ENCODE peak calls at places on chromosomes 6 and 20, in ten cellular contexts. V is colonic mucosa; Z is neural progenitor cell; H is HFFc6; G is endothelial cell; S is NB4; U is body of pancreas; O is nephron progenitor cell; B is astrocyte of the spinal cord; J is CD8-positive, alpha-beta T cell. M is an unnamed sample.

GRCh38 chr20:56181593-56181992 is 66.9 kb upstream of the MC3R start:
- DNase-seq in G (no peak), B (no peak), Z (no peak), V (no peak), J (no peak), H (no peak), S (no peak), U (no peak), O (no peak), M (no peak)

GRCh38 chr20:40470313-40471260 is 218.4 kb downstream of the MAFB start:
- DNase-seq in U (peak), O (no peak), H (no peak), V (no peak), Z (no peak), S (peak), J (no peak), G (no peak), B (no peak), M (no peak)

GRCh38 chr20:32003325-32003724 is 6.9 kb upstream of the CCM2L start:
- DNase-seq in G (no peak), V (no peak), S (peak), Z (no peak), B (no peak), U (no peak), O (no peak), J (no peak), H (no peak), M (no peak)

GRCh38 chr6:47209632-47210031 is 100.1 kb downstream of the TNFRSF21 start:
- DNase-seq in V (no peak), U (no peak), J (no peak), S (no peak), O (no peak), Z (no peak), H (peak), B (peak), G (no peak), M (no peak)

GRCh38 chr6:84581494-84582259 is 182.7 kb downstream of the TBX18 start:
- DNase-seq in S (peak), G (no peak), J (no peak), H (peak), Z (no peak), B (peak), U (no peak), O (no peak), V (no peak), M (no peak)

GRCh38 chr6:21666788-21667681 is 73.5 kb downstream of the SOX4 start:
- DNase-seq in V (peak), B (no peak), G (peak), O (peak), Z (peak), H (no peak), S (no peak), J (no peak), U (no peak), M (peak)

GRCh38 chr6:89139509-89140346 is 6.1 kb upstream of the PM20D2 start:
- DNase-seq in G (no peak), B (no peak), S (no peak), V (no peak), Z (no peak), U (no peak), O (no peak), H (no peak), J (no peak), M (no peak)

GRCh38 chr6:106163446-106163965 is 77.4 kb downstream of the PRDM1 start:
- DNase-seq in J (peak), Z (peak), U (peak), G (no peak), S (peak), H (peak), V (peak), O (no peak), B (peak), M (peak)

GRCh38 chr6:37354526-37355384 is 972 bp downstream of the RNF8 start:
- DNase-seq in Z (peak), J (peak), B (no peak), H (no peak), U (peak), V (peak), O (peak), S (peak), G (peak), M (peak)

GRCh38 chr6:21128601-21129000 is 464.9 kb upstream of the SOX4 start:
- DNase-seq in B (no peak), H (no peak), S (no peak), Z (no peak), J (no peak), G (no peak), U (no peak), V (no peak), O (no peak), M (no peak)

GRCh38 chr6:52734072-52734471 is 29.2 kb downstream of the GSTA2 start:
- DNase-seq in Z (no peak), V (no peak), H (no peak), B (no peak), U (peak), G (no peak), O (no peak), J (no peak), S (no peak), M (no peak)

GRCh38 chr20:61964675-61965605 is 100.7 kb downstream of the TAF4 start:
- DNase-seq in S (no peak), Z (no peak), O (no peak), U (no peak), B (no peak), G (no peak), H (no peak), V (no peak), J (no peak), M (no peak)

GRCh38 chr20:62536731-62537401 is 61.1 kb upstream of the GATA5 start:
- DNase-seq in H (peak), J (no peak), S (no peak), V (no peak), Z (no peak), B (no peak), U (no peak), G (no peak), O (no peak), M (no peak)

GRCh38 chr20:60478533-60478932 is 520.3 kb downstream of the CDH26 start:
- DNase-seq in S (no peak), O (no peak), U (no peak), J (no peak), H (no peak), V (no peak), G (no peak), Z (no peak), B (no peak), M (no peak)

GRCh38 chr20:59783020-59784010 is 150.1 kb downstream of the SYCP2 start:
- DNase-seq in G (peak), Z (peak), S (peak), B (peak), H (no peak), U (peak), V (peak), J (no peak), O (peak), M (peak)

GRCh38 chr6:33699131-33699530 is 12.4 kb downstream of the UQCC2 start:
- DNase-seq in S (no peak), O (no peak), U (no peak), B (no peak), J (no peak), H (no peak), V (no peak), Z (no peak), G (no peak), M (no peak)

GRCh38 chr20:14341782-14342181 is 4.4 kb upstream of the FLRT3 start:
- DNase-seq in S (no peak), U (no peak), B (no peak), H (no peak), V (no peak), J (no peak), G (no peak), Z (no peak), O (no peak), M (no peak)

GRCh38 chr6:4164456-4164855 is 29.1 kb upstream of the ECI2 start:
- DNase-seq in G (no peak), H (no peak), J (no peak), O (no peak), B (no peak), V (no peak), Z (no peak), U (no peak), S (no peak), M (no peak)

GRCh38 chr20:51695574-51696303 is 72.5 kb downstream of the ATP9A start:
- DNase-seq in O (no peak), V (no peak), Z (no peak), G (no peak), J (no peak), U (peak), S (peak), H (peak), B (peak), M (no peak)

GRCh38 chr6:170276369-170277057 is 14.4 kb downstream of the DLL1 start:
- DNase-seq in Z (no peak), G (no peak), O (no peak), J (no peak), U (peak), V (no peak), B (no peak), S (peak), H (no peak), M (no peak)

GRCh38 chr6:164051427-164051826 is 636.9 kb downstream of the QKI start:
- DNase-seq in J (no peak), V (no peak), H (no peak), B (no peak), Z (no peak), S (no peak), G (no peak), U (no peak), O (no peak), M (no peak)

GRCh38 chr6:167849846-167850459 is 23.2 kb downstream of the AFDN start:
- DNase-seq in U (peak), B (no peak), G (no peak), O (no peak), H (no peak), J (no peak), S (no peak), V (no peak), Z (peak), M (no peak)

GRCh38 chr6:37433657-37434271 is 743 bp downstream of the CMTR1 start:
- DNase-seq in G (peak), V (no peak), B (peak), O (no peak), H (peak), S (no peak), J (no peak), Z (peak), U (no peak), M (peak)

GRCh38 chr6:7909323-7910276 is 988 bp downstream of the TXNDC5 start:
- DNase-seq in O (peak), J (peak), S (peak), B (peak), V (peak), G (peak), Z (peak), U (peak), H (peak), M (peak)

GRCh38 chr6:64290867-64291266 is 655.3 kb downstream of the PHF3 start:
- DNase-seq in O (no peak), B (no peak), S (no peak), H (no peak), Z (no peak), J (no peak), G (no peak), V (no peak), U (no peak), M (no peak)
- TF ChIP-seq CTCF in O (no peak), B (no peak), S (no peak), H (no peak), Z (no peak), J (no peak), G (no peak), V (no peak), U (no peak), M (no peak)

DNA sequence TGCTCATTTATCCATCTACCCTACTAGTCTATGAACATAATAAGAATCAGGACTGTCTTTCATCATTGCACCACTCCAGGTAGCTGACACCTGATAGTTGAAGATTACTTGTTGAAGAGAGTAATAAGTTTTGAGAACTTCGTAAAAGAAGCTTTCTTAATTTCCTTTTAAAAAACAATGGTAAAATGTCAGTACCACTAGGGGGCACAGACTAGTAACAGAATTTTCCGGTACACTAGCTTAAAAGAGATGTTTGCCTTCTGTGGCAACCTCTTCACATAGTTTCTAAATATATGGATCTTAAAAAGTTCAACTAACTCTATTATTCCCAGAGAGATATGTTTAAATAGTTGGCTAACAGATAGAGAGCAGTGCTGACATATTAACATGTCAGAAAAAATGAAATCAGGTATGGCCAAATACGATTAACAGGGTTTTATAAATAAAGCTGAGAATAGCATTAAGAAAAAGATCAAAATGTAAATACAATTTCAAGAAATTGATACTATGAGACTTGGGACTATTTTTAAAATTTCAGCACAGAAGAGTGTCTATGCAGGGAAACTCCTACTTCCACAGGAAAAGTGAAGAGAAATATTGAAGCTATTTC is 5.4 kb upstream of the KCNQ5 start:
- DNase-seq in Z (peak), B (peak), S (peak), O (no peak), V (no peak), G (no peak), H (peak), U (no peak), J (no peak), M (peak)
- TF ChIP-seq CTCF in Z (peak), B (peak), S (peak), O (peak), V (no peak), G (peak), H (peak), U (peak), J (peak), M (peak)

GRCh38 chr20:57400262-57400701 is 9.1 kb downstream of the RBM38 start:
- DNase-seq in J (peak), V (no peak), H (no peak), Z (no peak), U (no peak), G (no peak), B (no peak), S (peak), O (no peak), M (peak)
- TF ChIP-seq CTCF in J (no peak), V (no peak), H (no peak), Z (peak), U (no peak), G (no peak), B (no peak), S (peak), O (no peak), M (peak)

GRCh38 chr6:157688960-157689599 is 134.0 kb upstream of the SNX9 start:
- DNase-seq in H (no peak), U (no peak), V (peak), G (peak), Z (peak), S (no peak), J (no peak), B (no peak), O (no peak), M (no peak)
- TF ChIP-seq CTCF in H (peak), U (no peak), V (no peak), G (no peak), Z (peak), S (no peak), J (no peak), B (no peak), O (no peak), M (no peak)

GRCh38 chr6:159970659-159971063 is 1.8 kb downstream of the IGF2R start:
- DNase-seq in H (no peak), Z (no peak), B (no peak), O (no peak), J (no peak), V (no peak), G (no peak), S (no peak), U (no peak), M (no peak)

GRCh38 chr6:159966981-159967380 is 1.9 kb upstream of the IGF2R start:
- DNase-seq in O (no peak), Z (no peak), U (no peak), S (no peak), H (no peak), B (no peak), G (no peak), V (no peak), J (no peak), M (no peak)

GRCh38 chr6:159969204-159969912 is 476 bp downstream of the IGF2R start:
- DNase-seq in J (no peak), O (peak), H (peak), G (peak), V (no peak), Z (peak), U (peak), B (peak), S (peak), M (no peak)

GRCh38 chr6:159969921-159970320 is 1.0 kb downstream of the IGF2R start:
- DNase-seq in V (peak), S (peak), O (peak), Z (peak), G (peak), H (peak), U (peak), B (peak), J (no peak), M (peak)

DNA sequence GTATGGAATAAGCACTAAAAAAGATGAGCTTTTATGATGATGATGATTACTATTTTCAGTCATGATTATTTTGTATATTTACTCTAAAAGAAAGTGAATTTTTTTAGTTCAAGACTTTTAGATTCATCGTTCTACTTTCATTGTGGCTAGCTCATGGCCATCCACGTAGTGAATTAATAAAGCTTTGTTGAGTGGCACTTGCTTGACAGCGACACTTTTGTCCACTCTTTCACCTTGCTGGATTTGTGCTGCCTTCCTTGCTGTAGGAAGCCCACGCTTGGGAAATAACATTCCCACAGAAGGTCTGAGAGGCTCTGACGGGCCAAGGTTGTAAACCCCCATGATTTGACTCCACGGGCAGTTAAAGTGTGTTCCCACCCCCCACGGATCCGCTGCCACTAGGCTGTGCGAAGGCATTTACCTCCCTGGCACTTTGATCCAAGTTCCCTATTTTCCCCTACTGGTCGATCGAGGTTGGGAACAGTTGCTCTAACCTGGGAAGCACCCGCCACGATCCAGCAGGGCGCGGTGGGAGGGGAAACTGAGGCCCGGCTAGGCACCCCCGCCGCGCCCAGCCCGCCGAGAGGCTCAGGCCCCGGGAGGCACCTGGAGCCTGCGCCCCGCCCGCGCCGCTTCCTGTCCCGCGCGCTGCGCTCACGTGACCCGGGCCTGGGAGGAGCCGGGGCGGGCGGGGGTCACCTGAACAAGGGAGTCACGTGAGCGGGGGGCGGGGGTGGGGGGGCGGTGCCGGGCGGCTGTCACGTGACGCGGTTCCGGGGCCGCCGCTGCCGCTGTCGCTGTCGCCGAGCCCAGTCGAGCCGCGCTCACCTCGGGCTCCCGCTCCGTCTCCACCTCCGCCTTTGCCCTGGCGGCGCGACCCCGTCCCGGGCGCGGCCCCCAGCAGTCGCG is at the start of gene IGF2R:
- DNase-seq in H (peak), J (peak), O (peak), S (peak), Z (peak), B (peak), V (peak), G (peak), U (peak), M (peak)
- TF ChIP-seq CTCF in H (peak), J (no peak), O (no peak), S (no peak), Z (no peak), B (peak), V (no peak), G (peak), U (peak), M (no peak)

DNA sequence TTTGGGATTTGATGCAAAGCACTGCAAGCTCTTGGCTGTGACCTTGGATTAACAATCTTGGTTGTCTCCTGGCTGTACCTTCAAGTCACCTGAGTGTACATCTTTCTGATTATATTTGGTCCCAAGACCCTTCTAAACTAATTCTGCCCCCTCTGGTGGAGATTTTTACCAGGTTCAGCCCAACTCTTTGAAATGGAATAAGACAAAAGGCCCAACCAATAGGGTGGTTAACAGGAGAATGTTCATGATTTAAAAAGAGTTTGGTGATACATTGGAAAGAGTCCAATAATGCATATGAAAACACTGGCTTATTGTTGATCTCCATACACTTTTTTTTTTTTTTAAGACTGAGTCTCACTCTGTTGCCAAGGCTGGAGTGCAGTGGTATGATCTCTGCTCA is 77.5 kb upstream of the CD83 start:
- DNase-seq in G (no peak), S (no peak), Z (no peak), J (no peak), B (no peak), H (no peak), V (no peak), U (no peak), O (no peak), M (no peak)
- TF ChIP-seq CTCF in G (peak), S (no peak), Z (peak), J (no peak), B (no peak), H (peak), V (no peak), U (no peak), O (no peak), M (no peak)

DNA sequence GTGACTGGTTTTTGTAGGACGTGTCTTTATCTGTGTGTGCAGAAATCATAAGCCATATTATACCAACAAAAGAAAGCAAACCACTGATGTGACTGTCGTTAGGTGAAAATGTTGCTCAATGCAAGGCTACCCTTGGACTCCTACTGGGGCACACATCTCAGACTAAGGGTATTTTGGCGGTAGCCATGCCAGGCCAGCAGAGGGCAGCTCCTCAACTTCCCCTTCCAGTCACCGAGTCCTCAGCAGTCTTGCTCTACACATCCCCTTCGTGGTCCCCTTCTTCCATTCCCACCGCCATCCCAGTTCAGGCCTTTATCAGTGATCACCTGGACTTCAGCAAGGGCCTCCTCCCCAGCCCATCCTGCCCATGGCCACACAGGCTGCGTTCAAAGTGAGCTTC is 113.7 kb upstream of the GGTLC1 start:
- DNase-seq in B (no peak), S (peak), H (no peak), J (peak), G (peak), V (no peak), U (no peak), O (no peak), Z (peak), M (no peak)
- TF ChIP-seq CTCF in B (peak), S (peak), H (peak), J (no peak), G (peak), V (no peak), U (no peak), O (peak), Z (peak), M (no peak)

GRCh38 chr6:53915292-53915691 is 120.5 kb downstream of the LRRC1 start:
- DNase-seq in S (no peak), Z (no peak), B (no peak), G (no peak), U (no peak), O (no peak), V (no peak), J (no peak), H (no peak), M (no peak)

GRCh38 chr6:53913286-53913685 is 118.5 kb downstream of the LRRC1 start:
- DNase-seq in V (no peak), O (no peak), B (no peak), S (no peak), J (no peak), Z (no peak), U (no peak), H (no peak), G (no peak), M (no peak)

GRCh38 chr6:53916804-53917463 is 122.1 kb downstream of the LRRC1 start:
- DNase-seq in H (no peak), Z (no peak), J (no peak), S (no peak), B (no peak), U (no peak), V (no peak), O (no peak), G (no peak), M (no peak)

GRCh38 chr6:53910834-53911233 is 116.0 kb downstream of the LRRC1 start:
- DNase-seq in B (no peak), V (no peak), O (no peak), Z (peak), U (no peak), J (no peak), G (no peak), S (no peak), H (no peak), M (no peak)

GRCh38 chr6:53912661-53913060 is 117.9 kb downstream of the LRRC1 start:
- DNase-seq in S (no peak), V (no peak), Z (no peak), J (no peak), H (no peak), O (no peak), G (no peak), U (no peak), B (no peak), M (no peak)
- TF ChIP-seq CTCF in S (no peak), V (no peak), Z (no peak), J (no peak), H (no peak), O (no peak), G (no peak), U (no peak), B (no peak), M (no peak)

GRCh38 chr20:64107736-64108457 is 532 bp upstream of the NPBWR2 start:
- DNase-seq in B (no peak), J (no peak), H (no peak), G (no peak), V (no peak), O (no peak), Z (no peak), S (peak), U (no peak), M (peak)
- TF ChIP-seq CTCF in B (no peak), J (no peak), H (no peak), G (no peak), V (no peak), O (no peak), Z (no peak), S (no peak), U (no peak), M (no peak)